ENCODE peak calls at places on chromosome 18, in seven cellular contexts. L, A, Y, R, W, V and Z are unnamed samples.

GRCh38 chr18:22253676-22254075 is 84.3 kb downstream of the GATA6 start:
- DNase-seq in V (no peak), W (no peak), A (no peak), Y (peak), L (no peak), R (no peak), Z (no peak)

GRCh38 chr18:46886893-46887292 is 30.4 kb downstream of the PIAS2 start:
- DNase-seq in Y (no peak), A (no peak), R (no peak), W (no peak), L (no peak), V (no peak), Z (no peak)

GRCh38 chr18:70469916-70470315 is 181.1 kb downstream of the SOCS6 start:
- DNase-seq in Y (peak), R (no peak), A (no peak), L (no peak), W (no peak), V (peak), Z (no peak)

GRCh38 chr18:78080761-78081160 is 831.1 kb downstream of the GALR1 start:
- DNase-seq in V (no peak), R (peak), A (no peak), W (no peak), L (no peak), Y (no peak), Z (no peak)

GRCh38 chr18:51196116-51196810 is 1.2 kb downstream of the MEX3C start:
- DNase-seq in L (no peak), R (peak), Y (peak), W (no peak), A (peak), V (peak), Z (peak)

GRCh38 chr18:45670281-45670962 is 53.6 kb upstream of the SLC14A1 start:
- DNase-seq in Y (peak), W (peak), L (no peak), V (peak), A (no peak), R (no peak), Z (peak)

GRCh38 chr18:51687845-51688585 is 490.5 kb upstream of the MEX3C start:
- DNase-seq in L (no peak), R (no peak), A (no peak), W (no peak), V (no peak), Y (no peak), Z (no peak)

GRCh38 chr18:62757399-62758010 is 42.2 kb downstream of the PHLPP1 start:
- DNase-seq in R (no peak), W (no peak), V (no peak), A (peak), L (no peak), Y (no peak), Z (no peak)

GRCh38 chr18:41955688-41956087 is 654 bp downstream of the PIK3C3 start:
- DNase-seq in V (peak), L (no peak), W (no peak), R (no peak), A (no peak), Y (no peak), Z (peak)

GRCh38 chr18:48608581-48608980 is 69.8 kb downstream of the CTIF start:
- DNase-seq in L (no peak), V (no peak), W (no peak), A (no peak), Y (no peak), R (no peak), Z (no peak)

GRCh38 chr18:69948919-69949537 is 1.4 kb upstream of the CD226 start:
- DNase-seq in W (no peak), A (peak), Y (no peak), L (no peak), V (peak), R (no peak), Z (peak)

GRCh38 chr18:36281941-36282340 is 15.6 kb upstream of the FHOD3 start:
- DNase-seq in W (no peak), V (no peak), A (no peak), R (no peak), Y (no peak), L (no peak), Z (no peak)

GRCh38 chr18:13181765-13182164 is 36.8 kb upstream of the LDLRAD4 start:
- DNase-seq in R (no peak), Y (no peak), W (no peak), L (no peak), A (no peak), V (no peak), Z (no peak)

GRCh38 chr18:3441290-3441689 is 8.7 kb upstream of the TGIF1 start:
- DNase-seq in A (peak), R (peak), V (peak), L (no peak), Y (peak), W (no peak), Z (peak)

GRCh38 chr18:75478996-75479870 is 51.7 kb upstream of the SMIM21 start:
- DNase-seq in W (no peak), R (peak), Y (peak), L (no peak), A (no peak), V (peak), Z (peak)

GRCh38 chr18:3688682-3689081 is 238.7 kb downstream of the TGIF1 start:
- DNase-seq in L (no peak), Y (peak), W (peak), V (peak), R (no peak), A (no peak), Z (no peak)

GRCh38 chr18:63979409-63979908 is 9.6 kb downstream of the SERPINB8 start:
- DNase-seq in Y (peak), L (no peak), W (no peak), A (peak), R (peak), V (peak), Z (peak)

GRCh38 chr18:76673281-76674005 is 148.9 kb upstream of the ZNF236 start:
- DNase-seq in Y (no peak), A (no peak), R (no peak), W (no peak), L (no peak), V (no peak), Z (no peak)

GRCh38 chr18:31509571-31509970 is 11.6 kb downstream of the DSG2 start:
- DNase-seq in Y (no peak), W (no peak), L (no peak), A (no peak), V (no peak), R (no peak), Z (no peak)

GRCh38 chr18:32879497-32879896 is 106.7 kb upstream of the KLHL14 start:
- DNase-seq in V (peak), L (no peak), R (no peak), A (no peak), Y (peak), W (no peak), Z (no peak)

GRCh38 chr18:74496508-74497307 is 545 bp downstream of the CNDP2 start:
- DNase-seq in L (no peak), Y (peak), A (peak), V (peak), R (peak), W (no peak), Z (peak)

GRCh38 chr18:8140841-8141501 is 468.3 kb upstream of the RAB12 start:
- DNase-seq in W (peak), R (no peak), V (no peak), L (no peak), Y (peak), A (peak), Z (no peak)

GRCh38 chr18:37270046-37270665 is 295.4 kb downstream of the CELF4 start:
- DNase-seq in Y (peak), W (no peak), L (peak), A (peak), R (no peak), V (peak), Z (peak)

GRCh38 chr18:74498712-74499629 is 2.8 kb downstream of the CNDP2 start:
- DNase-seq in Y (peak), W (no peak), L (no peak), R (peak), A (peak), V (peak), Z (peak)

GRCh38 chr18:48106976-48107781 is 176.7 kb upstream of the SMAD2 start:
- DNase-seq in W (no peak), L (no peak), V (no peak), A (no peak), R (peak), Y (peak), Z (peak)

GRCh38 chr18:51193621-51194287 is 3.7 kb downstream of the MEX3C start:
- DNase-seq in Y (peak), R (no peak), V (peak), W (no peak), A (no peak), L (no peak), Z (peak)

GRCh38 chr18:40685241-40685640 is 1269.8 kb upstream of the PIK3C3 start:
- DNase-seq in L (no peak), Y (no peak), R (no peak), V (no peak), A (no peak), W (no peak), Z (no peak)

GRCh38 chr18:7174359-7175107 is 56.4 kb upstream of the LRRC30 start:
- DNase-seq in A (peak), V (peak), Y (peak), L (no peak), R (peak), W (no peak), Z (peak)

GRCh38 chr18:3425030-3425429 is 24.9 kb upstream of the TGIF1 start:
- DNase-seq in A (no peak), W (no peak), L (no peak), Y (no peak), V (no peak), R (no peak), Z (no peak)

GRCh38 chr18:34875150-34875549 is 165.1 kb downstream of the DTNA start:
- DNase-seq in A (no peak), R (no peak), V (no peak), L (no peak), W (no peak), Y (no peak), Z (no peak)

GRCh38 chr18:27583021-27583420 is 397.9 kb upstream of the CHST9 start:
- DNase-seq in V (peak), W (no peak), R (no peak), Y (peak), L (no peak), A (no peak), Z (no peak)